ENCODE peak calls at places on chromosomes 16 and 17, in nine cellular contexts. One of them, this sample, is unnamed. For H3K4me1 and H3K27me3, the result is how much of the 10 kb centered on the place peaks cover.

GRCh38 chr16:85376292-85377095 is 236.6 kb upstream of the GSE1 start:
- DNase-seq in CD8-positive, alpha-beta T cell: no peak
- DNase-seq in GM23248: peak
- DNase-seq in neural progenitor cell: no peak
- DNase-seq in endodermal cell: no peak
- DNase-seq in pancreas: peak
- DNase-seq in lung: no peak
- DNase-seq in astrocyte: no peak
- DNase-seq in effector memory CD4-positive, alpha-beta T cell: no peak
- DNase-seq in this sample: no peak

GRCh38 chr16:48076455-48077012 is 79.3 kb downstream of the ABCC12 start:
- DNase-seq in CD8-positive, alpha-beta T cell: no peak
- DNase-seq in GM23248: peak
- DNase-seq in neural progenitor cell: no peak
- DNase-seq in endodermal cell: no peak
- DNase-seq in pancreas: no peak
- DNase-seq in lung: no peak
- DNase-seq in astrocyte: peak
- DNase-seq in effector memory CD4-positive, alpha-beta T cell: no peak
- DNase-seq in this sample: no peak

GRCh38 chr16:15604460-15605390 is 38.2 kb downstream of the MARF1 start:
- DNase-seq in CD8-positive, alpha-beta T cell: no peak
- DNase-seq in GM23248: peak
- DNase-seq in neural progenitor cell: no peak
- DNase-seq in endodermal cell: no peak
- DNase-seq in pancreas: no peak
- DNase-seq in lung: no peak
- DNase-seq in astrocyte: no peak
- DNase-seq in effector memory CD4-positive, alpha-beta T cell: no peak
- DNase-seq in this sample: no peak

GRCh38 chr17:82085931-82086764 is 11.9 kb downstream of the FASN start:
- DNase-seq in CD8-positive, alpha-beta T cell: no peak
- DNase-seq in GM23248: no peak
- DNase-seq in neural progenitor cell: no peak
- DNase-seq in endodermal cell: no peak
- DNase-seq in pancreas: no peak
- DNase-seq in lung: no peak
- DNase-seq in astrocyte: no peak
- DNase-seq in effector memory CD4-positive, alpha-beta T cell: no peak
- DNase-seq in this sample: no peak

GRCh38 chr17:51256101-51256500 is 3.7 kb downstream of the MBTD1 start:
- DNase-seq in CD8-positive, alpha-beta T cell: no peak
- DNase-seq in GM23248: no peak
- DNase-seq in neural progenitor cell: no peak
- DNase-seq in endodermal cell: no peak
- DNase-seq in pancreas: no peak
- DNase-seq in lung: no peak
- DNase-seq in astrocyte: no peak
- DNase-seq in effector memory CD4-positive, alpha-beta T cell: no peak
- DNase-seq in this sample: no peak

GRCh38 chr16:49961087-49961486 is 63.9 kb upstream of the CNEP1R1 start:
- DNase-seq in CD8-positive, alpha-beta T cell: no peak
- DNase-seq in GM23248: peak
- DNase-seq in neural progenitor cell: no peak
- DNase-seq in endodermal cell: no peak
- DNase-seq in pancreas: no peak
- DNase-seq in lung: no peak
- DNase-seq in astrocyte: peak
- DNase-seq in effector memory CD4-positive, alpha-beta T cell: no peak
- DNase-seq in this sample: no peak

GRCh38 chr17:69314246-69315030 is 12.5 kb downstream of the ABCA5 start:
- DNase-seq in CD8-positive, alpha-beta T cell: no peak
- DNase-seq in GM23248: no peak
- DNase-seq in neural progenitor cell: peak
- DNase-seq in endodermal cell: no peak
- DNase-seq in pancreas: no peak
- DNase-seq in lung: no peak
- DNase-seq in astrocyte: no peak
- DNase-seq in effector memory CD4-positive, alpha-beta T cell: no peak
- DNase-seq in this sample: no peak

GRCh38 chr17:27836651-27837050 is 36.3 kb upstream of the NOS2 start:
- DNase-seq in CD8-positive, alpha-beta T cell: no peak
- DNase-seq in GM23248: no peak
- DNase-seq in neural progenitor cell: no peak
- DNase-seq in endodermal cell: no peak
- DNase-seq in pancreas: no peak
- DNase-seq in lung: no peak
- DNase-seq in astrocyte: no peak
- DNase-seq in effector memory CD4-positive, alpha-beta T cell: no peak
- DNase-seq in this sample: no peak

GRCh38 chr17:79625706-79626105 is 14.9 kb upstream of the RBFOX3 start:
- DNase-seq in CD8-positive, alpha-beta T cell: no peak
- DNase-seq in GM23248: no peak
- DNase-seq in neural progenitor cell: no peak
- DNase-seq in endodermal cell: no peak
- DNase-seq in pancreas: peak
- DNase-seq in lung: no peak
- DNase-seq in astrocyte: no peak
- DNase-seq in effector memory CD4-positive, alpha-beta T cell: no peak
- DNase-seq in this sample: no peak

GRCh38 chr16:46884513-46885293 is 541 bp downstream of the GPT2 start:
- DNase-seq in CD8-positive, alpha-beta T cell: no peak
- DNase-seq in GM23248: peak
- DNase-seq in neural progenitor cell: peak
- DNase-seq in endodermal cell: peak
- DNase-seq in pancreas: peak
- DNase-seq in lung: no peak
- DNase-seq in astrocyte: no peak
- DNase-seq in effector memory CD4-positive, alpha-beta T cell: no peak
- DNase-seq in this sample: no peak

GRCh38 chr16:3654249-3654991 is at the start of gene DNASE1:
- DNase-seq in CD8-positive, alpha-beta T cell: peak
- DNase-seq in GM23248: peak
- DNase-seq in neural progenitor cell: peak
- DNase-seq in endodermal cell: peak
- DNase-seq in pancreas: peak
- DNase-seq in lung: peak
- DNase-seq in astrocyte: peak
- DNase-seq in effector memory CD4-positive, alpha-beta T cell: no peak
- DNase-seq in this sample: peak

GRCh38 chr17:4304417-4305027 is 40.7 kb upstream of the ANKFY1 start:
- DNase-seq in CD8-positive, alpha-beta T cell: no peak
- DNase-seq in GM23248: peak
- DNase-seq in neural progenitor cell: peak
- DNase-seq in endodermal cell: peak
- DNase-seq in pancreas: no peak
- DNase-seq in lung: peak
- DNase-seq in astrocyte: no peak
- DNase-seq in effector memory CD4-positive, alpha-beta T cell: peak
- DNase-seq in this sample: peak

GRCh38 chr17:49508061-49508865 is 13.2 kb downstream of the NGFR start:
- DNase-seq in CD8-positive, alpha-beta T cell: no peak
- DNase-seq in GM23248: peak
- DNase-seq in neural progenitor cell: peak
- DNase-seq in endodermal cell: peak
- DNase-seq in pancreas: no peak
- DNase-seq in lung: no peak
- DNase-seq in astrocyte: no peak
- DNase-seq in effector memory CD4-positive, alpha-beta T cell: no peak
- DNase-seq in this sample: no peak

GRCh38 chr16:57640612-57641011 is 12.2 kb downstream of the ADGRG1 start:
- DNase-seq in CD8-positive, alpha-beta T cell: no peak
- DNase-seq in GM23248: no peak
- DNase-seq in neural progenitor cell: no peak
- DNase-seq in endodermal cell: no peak
- DNase-seq in pancreas: no peak
- DNase-seq in lung: no peak
- DNase-seq in astrocyte: no peak
- DNase-seq in effector memory CD4-positive, alpha-beta T cell: no peak
- DNase-seq in this sample: no peak

GRCh38 chr16:22386976-22387375 is 12.6 kb upstream of the CDR2 start:
- DNase-seq in CD8-positive, alpha-beta T cell: no peak
- DNase-seq in GM23248: peak
- DNase-seq in neural progenitor cell: no peak
- DNase-seq in endodermal cell: no peak
- DNase-seq in pancreas: no peak
- DNase-seq in lung: no peak
- DNase-seq in astrocyte: peak
- DNase-seq in effector memory CD4-positive, alpha-beta T cell: no peak
- DNase-seq in this sample: no peak

GRCh38 chr17:69951058-69951457 is 124.0 kb upstream of the KCNJ16 start:
- DNase-seq in CD8-positive, alpha-beta T cell: no peak
- DNase-seq in GM23248: no peak
- DNase-seq in neural progenitor cell: no peak
- DNase-seq in endodermal cell: no peak
- DNase-seq in pancreas: no peak
- DNase-seq in lung: no peak
- DNase-seq in astrocyte: no peak
- DNase-seq in effector memory CD4-positive, alpha-beta T cell: no peak
- DNase-seq in this sample: no peak

GRCh38 chr17:44137891-44138709 is 3.6 kb upstream of the HROB start:
- DNase-seq in CD8-positive, alpha-beta T cell: no peak
- DNase-seq in GM23248: peak
- DNase-seq in neural progenitor cell: peak
- DNase-seq in endodermal cell: peak
- DNase-seq in pancreas: peak
- DNase-seq in lung: peak
- DNase-seq in astrocyte: peak
- DNase-seq in effector memory CD4-positive, alpha-beta T cell: peak
- DNase-seq in this sample: no peak
- H3K4me1 ChIP-seq in CD8-positive, alpha-beta T cell: under half
- H3K4me1 ChIP-seq in GM23248: under half
- H3K4me1 ChIP-seq in neural progenitor cell: under half
- H3K4me1 ChIP-seq in endodermal cell: under half
- H3K4me1 ChIP-seq in pancreas: under half
- H3K4me1 ChIP-seq in lung: under half
- H3K4me1 ChIP-seq in astrocyte: under half
- H3K4me1 ChIP-seq in effector memory CD4-positive, alpha-beta T cell: under half
- H3K4me1 ChIP-seq in this sample: under half

GRCh38 chr16:1074379-1074649 is 1.8 kb downstream of the SSTR5 start:
- DNase-seq in CD8-positive, alpha-beta T cell: no peak
- DNase-seq in GM23248: no peak
- DNase-seq in neural progenitor cell: no peak
- DNase-seq in endodermal cell: no peak
- DNase-seq in pancreas: no peak
- DNase-seq in lung: no peak
- DNase-seq in astrocyte: no peak
- DNase-seq in effector memory CD4-positive, alpha-beta T cell: no peak
- DNase-seq in this sample: no peak

GRCh38 chr16:1073262-1073558 is 663 bp downstream of the SSTR5 start:
- DNase-seq in CD8-positive, alpha-beta T cell: no peak
- DNase-seq in GM23248: no peak
- DNase-seq in neural progenitor cell: no peak
- DNase-seq in endodermal cell: no peak
- DNase-seq in pancreas: no peak
- DNase-seq in lung: no peak
- DNase-seq in astrocyte: no peak
- DNase-seq in effector memory CD4-positive, alpha-beta T cell: no peak
- DNase-seq in this sample: no peak

GRCh38 chr16:1072526-1073261 is at the start of gene SSTR5:
- DNase-seq in CD8-positive, alpha-beta T cell: no peak
- DNase-seq in GM23248: no peak
- DNase-seq in neural progenitor cell: peak
- DNase-seq in endodermal cell: peak
- DNase-seq in pancreas: no peak
- DNase-seq in lung: no peak
- DNase-seq in astrocyte: no peak
- DNase-seq in effector memory CD4-positive, alpha-beta T cell: no peak
- DNase-seq in this sample: no peak

GRCh38 chr16:1075546-1075945 is 3.0 kb downstream of the SSTR5 start:
- DNase-seq in CD8-positive, alpha-beta T cell: no peak
- DNase-seq in GM23248: no peak
- DNase-seq in neural progenitor cell: no peak
- DNase-seq in endodermal cell: no peak
- DNase-seq in pancreas: no peak
- DNase-seq in lung: no peak
- DNase-seq in astrocyte: no peak
- DNase-seq in effector memory CD4-positive, alpha-beta T cell: no peak
- DNase-seq in this sample: no peak

DNA sequence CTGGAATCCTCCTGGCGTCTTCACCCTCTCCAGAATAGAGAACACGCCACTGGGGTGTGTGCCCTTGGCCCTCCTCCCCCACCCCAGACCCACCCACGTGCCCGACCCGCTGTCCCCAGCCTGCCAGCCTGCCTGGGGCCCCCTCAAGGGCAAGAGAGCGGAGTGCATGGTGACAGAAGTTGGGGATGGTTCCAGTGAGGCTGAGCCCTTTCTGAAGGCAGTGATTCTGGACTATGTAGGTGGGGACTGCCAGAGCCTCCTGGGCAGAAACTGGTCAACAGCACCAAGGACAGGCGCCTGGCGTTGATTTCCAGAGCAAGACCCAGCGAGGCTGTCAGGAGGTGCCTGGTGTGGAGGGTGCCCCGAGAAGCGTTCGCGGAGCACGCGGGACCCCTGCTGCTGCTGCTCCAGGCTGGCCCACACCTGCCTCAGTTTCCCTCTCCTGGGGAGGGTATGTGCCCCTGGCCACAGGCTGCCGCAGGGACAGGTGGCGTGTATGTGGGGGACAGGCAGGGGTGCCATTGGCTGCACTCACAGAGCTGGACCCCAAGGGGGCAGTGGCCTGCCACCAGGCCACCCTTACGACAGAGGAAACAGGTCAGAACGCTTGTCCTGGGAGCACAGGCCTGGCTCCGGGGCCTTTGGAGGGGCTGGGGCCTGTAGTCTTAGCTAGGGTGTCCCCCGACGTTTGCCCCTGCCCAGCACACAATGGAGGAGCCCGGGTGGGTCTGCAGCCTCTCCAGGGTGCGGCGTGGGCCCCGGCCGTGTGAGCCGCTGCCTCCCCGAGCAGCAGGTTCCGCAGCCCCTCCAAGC is 1.2 kb downstream of the SSTR5 start:
- DNase-seq in CD8-positive, alpha-beta T cell: no peak
- DNase-seq in GM23248: no peak
- DNase-seq in neural progenitor cell: peak
- DNase-seq in endodermal cell: peak
- DNase-seq in pancreas: no peak
- DNase-seq in lung: no peak
- DNase-seq in astrocyte: no peak
- DNase-seq in effector memory CD4-positive, alpha-beta T cell: no peak
- DNase-seq in this sample: no peak
- H3K27me3 ChIP-seq in CD8-positive, alpha-beta T cell: under half
- H3K27me3 ChIP-seq in GM23248: under half
- H3K27me3 ChIP-seq in neural progenitor cell: half or more
- H3K27me3 ChIP-seq in endodermal cell: under half
- H3K27me3 ChIP-seq in pancreas: under half
- H3K27me3 ChIP-seq in lung: under half
- H3K27me3 ChIP-seq in astrocyte: under half
- H3K27me3 ChIP-seq in effector memory CD4-positive, alpha-beta T cell: under half
- H3K27me3 ChIP-seq in this sample: under half

GRCh38 chr17:8154608-8155152 is 2.5 kb upstream of the PER1 start:
- DNase-seq in CD8-positive, alpha-beta T cell: no peak
- DNase-seq in GM23248: no peak
- DNase-seq in neural progenitor cell: no peak
- DNase-seq in endodermal cell: no peak
- DNase-seq in pancreas: no peak
- DNase-seq in lung: no peak
- DNase-seq in astrocyte: no peak
- DNase-seq in effector memory CD4-positive, alpha-beta T cell: no peak
- DNase-seq in this sample: no peak
- H3K27ac ChIP-seq in CD8-positive, alpha-beta T cell: peak
- H3K27ac ChIP-seq in GM23248: peak
- H3K27ac ChIP-seq in neural progenitor cell: peak
- H3K27ac ChIP-seq in endodermal cell: peak
- H3K27ac ChIP-seq in pancreas: peak
- H3K27ac ChIP-seq in lung: peak
- H3K27ac ChIP-seq in astrocyte: peak
- H3K27ac ChIP-seq in effector memory CD4-positive, alpha-beta T cell: peak
- H3K27ac ChIP-seq in this sample: peak

GRCh38 chr16:30070490-30070889 is 4.9 kb downstream of the ALDOA start:
- DNase-seq in CD8-positive, alpha-beta T cell: no peak
- DNase-seq in GM23248: no peak
- DNase-seq in neural progenitor cell: no peak
- DNase-seq in endodermal cell: no peak
- DNase-seq in pancreas: no peak
- DNase-seq in lung: no peak
- DNase-seq in astrocyte: no peak
- DNase-seq in effector memory CD4-positive, alpha-beta T cell: no peak
- DNase-seq in this sample: no peak
- H3K4me1 ChIP-seq in CD8-positive, alpha-beta T cell: under half
- H3K4me1 ChIP-seq in GM23248: under half
- H3K4me1 ChIP-seq in neural progenitor cell: under half
- H3K4me1 ChIP-seq in endodermal cell: under half
- H3K4me1 ChIP-seq in pancreas: under half
- H3K4me1 ChIP-seq in lung: under half
- H3K4me1 ChIP-seq in astrocyte: under half
- H3K4me1 ChIP-seq in effector memory CD4-positive, alpha-beta T cell: under half
- H3K4me1 ChIP-seq in this sample: under half

This sample was measured in CD8-positive, alpha-beta memory T cell.